ENCODE peak calls at places on chromosomes 13 and 19, in eight cellular contexts. X is Caco-2, B is cardiac muscle cell, S is cardiac fibroblast, F is thoracic aorta, K is mucosa of descending colon, T is dorsolateral prefrontal cortex, R is brain microvascular endothelial cell. M is an unnamed sample.

GRCh38 chr13:50241479-50241878 is 226.2 kb downstream of the KCNRG start:
- DNase-seq in X (no peak), B (no peak), S (peak), F (no peak), K (no peak), T (no peak), R (peak), M (no peak)

GRCh38 chr19:43524922-43525835 is 1.8 kb downstream of the ETHE1 start:
- DNase-seq in X (peak), B (peak), S (peak), F (peak), K (peak), T (no peak), R (no peak), M (peak)

GRCh38 chr13:109180905-109181425 is 551.6 kb downstream of the MYO16 start:
- DNase-seq in X (no peak), B (no peak), S (peak), F (no peak), K (no peak), T (no peak), R (peak), M (no peak)

GRCh38 chr19:52993342-52994178 is 20.2 kb upstream of the ERVV-1 start:
- DNase-seq in X (peak), B (peak), S (peak), F (peak), K (peak), T (peak), R (peak), M (peak)

GRCh38 chr19:56538761-56539263 is at the start of gene ZFP28:
- DNase-seq in X (no peak), B (no peak), S (no peak), F (peak), K (peak), T (no peak), R (no peak), M (no peak)

GRCh38 chr13:29917573-29918091 is 67.2 kb upstream of the UBL3 start:
- DNase-seq in X (no peak), B (no peak), S (peak), F (no peak), K (no peak), T (no peak), R (no peak), M (no peak)

GRCh38 chr13:48018637-48019036 is 17.6 kb upstream of the SUCLA2 start:
- DNase-seq in X (no peak), B (no peak), S (no peak), F (no peak), K (no peak), T (no peak), R (no peak), M (no peak)

GRCh38 chr19:29678484-29679106 is 13.3 kb downstream of the PLEKHF1 start:
- DNase-seq in X (no peak), B (no peak), S (no peak), F (no peak), K (peak), T (no peak), R (no peak), M (no peak)

GRCh38 chr13:102225892-102226291 is 176.0 kb downstream of the FGF14 start:
- DNase-seq in X (no peak), B (no peak), S (no peak), F (no peak), K (no peak), T (no peak), R (no peak), M (no peak)

GRCh38 chr13:108859202-108860012 is 230.0 kb downstream of the MYO16 start:
- DNase-seq in X (peak), B (peak), S (peak), F (no peak), K (no peak), T (no peak), R (peak), M (no peak)

GRCh38 chr19:14517840-14518505 is at the start of gene DNAJB1:
- DNase-seq in X (peak), B (peak), S (peak), F (no peak), K (peak), T (peak), R (peak), M (peak)

GRCh38 chr13:20141238-20142018 is 19.4 kb downstream of the GJA3 start:
- DNase-seq in X (no peak), B (peak), S (no peak), F (no peak), K (no peak), T (no peak), R (no peak), M (no peak)

GRCh38 chr19:18110833-18111232 is 13.3 kb downstream of the MAST3 start:
- DNase-seq in X (no peak), B (no peak), S (no peak), F (no peak), K (peak), T (no peak), R (no peak), M (no peak)
- H3K4me3 ChIP-seq in X (peak), B (peak), S (peak), F (peak), K (peak), T (peak), R (peak), M (peak)

DNA sequence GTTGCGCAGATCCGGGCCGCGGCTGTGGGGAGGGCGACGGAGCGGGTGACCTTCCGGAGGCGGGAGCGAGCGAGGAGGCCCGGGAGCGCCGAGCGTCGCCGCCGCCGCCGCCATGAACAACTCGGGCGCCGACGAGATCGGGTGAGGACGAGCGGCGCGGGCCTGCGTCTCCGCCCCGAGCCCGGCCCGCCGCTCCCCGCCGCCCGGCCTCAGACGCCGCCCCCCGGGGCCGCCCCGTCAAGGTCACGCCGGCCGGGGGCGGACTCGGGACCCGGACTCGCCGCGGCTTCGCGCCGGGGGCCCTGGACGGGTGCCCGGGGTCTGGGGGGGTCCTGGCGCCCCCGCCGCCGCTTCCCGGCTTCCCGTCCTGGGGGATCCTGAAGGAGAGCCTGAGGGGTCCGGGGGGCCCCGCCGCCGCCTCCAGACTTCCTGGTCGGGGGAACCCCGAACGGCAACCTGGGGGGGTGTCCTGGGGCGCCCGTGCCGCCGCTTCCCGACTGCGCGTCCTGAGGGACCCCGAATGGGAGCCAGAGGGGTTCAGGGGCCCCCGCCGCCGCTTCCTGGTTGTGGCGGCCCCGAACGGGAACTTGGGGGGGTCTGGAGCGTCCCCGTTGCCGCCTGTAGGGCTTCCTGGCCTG is 395 bp downstream of the DAZAP1 start:
- DNase-seq in X (no peak), B (peak), S (no peak), F (no peak), K (peak), T (no peak), R (no peak), M (no peak)
- TF ChIP-seq CTCF in X (no peak), B (no peak), S (no peak), F (no peak), K (no peak), T (no peak), R (no peak), M (no peak)

GRCh38 chr19:5829567-5830315 is 9.8 kb downstream of the FUT6 start:
- DNase-seq in X (no peak), B (no peak), S (no peak), F (no peak), K (no peak), T (no peak), R (no peak), M (no peak)
- H3K4me3 ChIP-seq in X (no peak), B (no peak), S (no peak), F (peak), K (no peak), T (no peak), R (no peak), M (peak)

DNA sequence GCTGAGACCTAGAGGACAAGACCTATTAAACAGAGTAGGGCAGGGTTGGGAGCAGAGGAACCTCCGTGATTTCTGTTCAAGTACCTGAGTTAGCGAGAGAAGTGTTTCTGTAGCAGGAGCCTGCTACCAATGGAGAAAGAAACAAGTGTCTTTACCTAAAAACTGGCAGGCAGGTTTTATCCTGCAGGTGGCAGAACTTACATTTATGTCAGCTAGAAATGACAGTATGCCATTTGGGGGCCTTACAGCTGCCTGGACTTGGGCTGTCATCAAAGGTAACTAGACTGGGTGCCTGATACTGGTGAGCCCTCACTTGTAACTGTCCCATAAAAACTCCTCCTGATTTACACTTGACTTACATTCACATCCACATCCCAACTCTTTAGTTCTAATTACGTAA is 185.3 kb upstream of the MIR17HG start:
- DNase-seq in X (peak), B (peak), S (no peak), F (no peak), K (no peak), T (no peak), R (no peak), M (peak)
- TF ChIP-seq CTCF in X (peak), B (no peak), S (no peak), F (no peak), K (no peak), T (no peak), R (no peak), M (peak)

DNA sequence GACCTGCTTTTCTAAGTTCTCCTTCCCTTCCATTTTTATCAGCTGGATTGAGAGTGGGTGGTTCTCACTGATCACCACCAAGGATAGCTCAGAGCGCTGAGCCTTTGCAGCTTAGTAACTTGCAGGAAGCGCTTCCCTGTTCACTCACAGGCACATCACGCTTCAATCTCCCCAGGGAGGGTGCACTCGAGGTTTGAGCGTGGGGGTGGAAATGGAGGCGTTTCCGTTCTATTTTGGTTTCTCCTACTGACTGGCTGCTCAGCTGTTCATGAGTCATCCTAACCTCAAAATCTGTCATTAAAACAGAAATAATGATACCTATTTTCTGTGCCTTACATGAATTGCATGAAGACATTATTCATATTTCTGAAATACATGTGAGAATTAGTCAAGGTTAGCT is 292.1 kb downstream of the SPRY2 start:
- DNase-seq in X (no peak), B (peak), S (peak), F (peak), K (peak), T (peak), R (peak), M (peak)
- H3K4me3 ChIP-seq in X (no peak), B (no peak), S (no peak), F (peak), K (no peak), T (peak), R (no peak), M (no peak)

DNA sequence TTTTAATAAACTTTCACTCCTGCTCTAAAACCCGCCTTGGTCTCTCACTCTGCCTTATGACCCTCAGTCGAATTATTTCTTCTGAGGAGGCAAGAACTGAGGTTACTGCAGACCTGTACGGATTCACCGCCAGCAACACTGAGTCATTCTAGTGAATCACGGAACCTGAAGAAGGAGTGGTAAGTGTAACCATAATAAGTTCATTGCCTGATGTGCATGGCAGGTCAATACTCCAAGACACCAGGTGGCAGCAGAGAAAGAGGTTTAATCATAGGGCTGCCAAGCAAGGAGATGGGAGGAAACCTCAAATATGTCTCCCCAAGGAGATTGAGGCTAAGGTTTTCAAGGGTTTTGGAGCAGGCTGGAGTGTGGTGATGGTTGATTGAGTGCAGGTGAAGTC is 204.3 kb upstream of the IPO5 start:
- DNase-seq in X (peak), B (no peak), S (peak), F (no peak), K (no peak), T (no peak), R (no peak), M (no peak)
- TF ChIP-seq CTCF in X (no peak), B (peak), S (peak), F (no peak), K (no peak), T (peak), R (peak), M (no peak)

GRCh38 chr19:658916-659839 is 3.8 kb downstream of the RNF126 start:
- DNase-seq in X (no peak), B (no peak), S (peak), F (no peak), K (peak), T (peak), R (peak), M (no peak)
- H3K4me3 ChIP-seq in X (no peak), B (no peak), S (no peak), F (no peak), K (no peak), T (peak), R (no peak), M (no peak)

GRCh38 chr13:35817642-35818576 is 313.3 kb downstream of the DCLK1 start:
- DNase-seq in X (no peak), B (no peak), S (no peak), F (no peak), K (no peak), T (no peak), R (no peak), M (no peak)

GRCh38 chr13:35822666-35823065 is 308.5 kb downstream of the DCLK1 start:
- DNase-seq in X (no peak), B (no peak), S (no peak), F (no peak), K (no peak), T (no peak), R (no peak), M (peak)

GRCh38 chr13:35814573-35814972 is 316.6 kb downstream of the DCLK1 start:
- DNase-seq in X (no peak), B (no peak), S (no peak), F (no peak), K (no peak), T (no peak), R (no peak), M (no peak)

GRCh38 chr13:35824395-35824794 is 306.8 kb downstream of the DCLK1 start:
- DNase-seq in X (no peak), B (no peak), S (no peak), F (no peak), K (no peak), T (peak), R (no peak), M (no peak)

GRCh38 chr13:35818577-35819165 is 312.5 kb downstream of the DCLK1 start:
- DNase-seq in X (no peak), B (peak), S (peak), F (no peak), K (no peak), T (no peak), R (no peak), M (peak)
- TF ChIP-seq CTCF in X (peak), B (peak), S (peak), F (peak), K (no peak), T (peak), R (peak), M (peak)